ENCODE peak calls at places on chromosomes 12 and 14, in four cellular contexts. One of them, this sample, is unnamed.

GRCh38 chr14:70919774-70920173 is 12.5 kb downstream of the PCNX1 start:
- DNase-seq in thoracic aorta: no peak
- DNase-seq in fibroblast of lung: peak; percentile 73
- DNase-seq in ovary: no peak
- DNase-seq in this sample: no peak

GRCh38 chr12:53603196-53603595 is 23.0 kb downstream of the ATF7 start:
- DNase-seq in thoracic aorta: no peak
- DNase-seq in fibroblast of lung: no peak
- DNase-seq in ovary: no peak
- DNase-seq in this sample: no peak

GRCh38 chr12:122860854-122861585 is 25.8 kb downstream of the HIP1R start:
- DNase-seq in thoracic aorta: no peak
- DNase-seq in fibroblast of lung: no peak
- DNase-seq in ovary: no peak
- DNase-seq in this sample: no peak

GRCh38 chr12:23055004-23055403 is 430.0 kb downstream of the ETNK1 start:
- DNase-seq in thoracic aorta: no peak
- DNase-seq in fibroblast of lung: peak; percentile 15
- DNase-seq in ovary: no peak
- DNase-seq in this sample: no peak

GRCh38 chr12:94560416-94561221 is 89.7 kb downstream of the TMCC3 start:
- DNase-seq in thoracic aorta: no peak
- DNase-seq in fibroblast of lung: peak; percentile 85
- DNase-seq in ovary: no peak
- DNase-seq in this sample: no peak

GRCh38 chr14:54565236-54566151 is 1.4 kb upstream of the SAMD4A start:
- DNase-seq in thoracic aorta: peak; percentile 92
- DNase-seq in fibroblast of lung: peak; percentile 90
- DNase-seq in ovary: peak; percentile 96
- DNase-seq in this sample: peak; percentile 98

GRCh38 chr12:92412931-92413685 is 267.5 kb upstream of the BTG1 start:
- DNase-seq in thoracic aorta: no peak
- DNase-seq in fibroblast of lung: peak; percentile 37
- DNase-seq in ovary: no peak
- DNase-seq in this sample: no peak

GRCh38 chr14:51719970-51720369 is 68.3 kb downstream of the FRMD6 start:
- DNase-seq in thoracic aorta: no peak
- DNase-seq in fibroblast of lung: no peak
- DNase-seq in ovary: no peak
- DNase-seq in this sample: no peak

GRCh38 chr12:58757422-58757821 is 162.9 kb downstream of the LRIG3 start:
- DNase-seq in thoracic aorta: no peak
- DNase-seq in fibroblast of lung: peak; percentile 96
- DNase-seq in ovary: no peak
- DNase-seq in this sample: no peak

GRCh38 chr14:78319411-78319810 is 149.2 kb downstream of the NRXN3 start:
- DNase-seq in thoracic aorta: no peak
- DNase-seq in fibroblast of lung: no peak
- DNase-seq in ovary: no peak
- DNase-seq in this sample: no peak

GRCh38 chr14:104051092-104051813 is 34.2 kb upstream of the ASPG start:
- DNase-seq in thoracic aorta: no peak
- DNase-seq in fibroblast of lung: no peak
- DNase-seq in ovary: no peak
- DNase-seq in this sample: no peak

GRCh38 chr14:76836029-76836630 is 9.9 kb downstream of the LRRC74A start:
- DNase-seq in thoracic aorta: no peak
- DNase-seq in fibroblast of lung: no peak
- DNase-seq in ovary: peak; percentile 33
- DNase-seq in this sample: no peak

GRCh38 chr12:47715877-47716548 is 9.3 kb downstream of the ENDOU start:
- DNase-seq in thoracic aorta: no peak
- DNase-seq in fibroblast of lung: no peak
- DNase-seq in ovary: peak; percentile 70
- DNase-seq in this sample: no peak

GRCh38 chr12:48995061-48995879 is 3.9 kb downstream of the DDN start:
- DNase-seq in thoracic aorta: no peak
- DNase-seq in fibroblast of lung: peak; percentile 68
- DNase-seq in ovary: peak; percentile 69
- DNase-seq in this sample: peak; percentile 82

GRCh38 chr12:92396647-92397258 is 251.1 kb upstream of the BTG1 start:
- DNase-seq in thoracic aorta: no peak
- DNase-seq in fibroblast of lung: peak; percentile 69
- DNase-seq in ovary: no peak
- DNase-seq in this sample: no peak

GRCh38 chr12:14994610-14995009 is 21.8 kb downstream of the PDE6H start:
- DNase-seq in thoracic aorta: no peak
- DNase-seq in fibroblast of lung: peak; percentile 15
- DNase-seq in ovary: no peak
- DNase-seq in this sample: no peak

GRCh38 chr12:80186727-80187217 is 87.4 kb downstream of the OTOGL start:
- DNase-seq in thoracic aorta: peak; percentile 23
- DNase-seq in fibroblast of lung: peak; percentile 93
- DNase-seq in ovary: peak; percentile 55
- DNase-seq in this sample: peak; percentile 70

GRCh38 chr14:45199246-45199645 is 53.8 kb downstream of the MIS18BP1 start:
- DNase-seq in thoracic aorta: no peak
- DNase-seq in fibroblast of lung: peak; percentile 92
- DNase-seq in ovary: no peak
- DNase-seq in this sample: no peak

GRCh38 chr12:111505601-111506036 is 93.5 kb downstream of the ATXN2 start:
- DNase-seq in thoracic aorta: no peak
- DNase-seq in fibroblast of lung: peak; percentile 6
- DNase-seq in ovary: no peak
- DNase-seq in this sample: no peak

GRCh38 chr12:60257063-60257462 is 661.2 kb downstream of the SLC16A7 start:
- DNase-seq in thoracic aorta: no peak
- DNase-seq in fibroblast of lung: peak; percentile 87
- DNase-seq in ovary: no peak
- DNase-seq in this sample: no peak

GRCh38 chr14:54309615-54310014 is 87.2 kb upstream of the CDKN3 start:
- DNase-seq in thoracic aorta: no peak
- DNase-seq in fibroblast of lung: no peak
- DNase-seq in ovary: no peak
- DNase-seq in this sample: no peak

GRCh38 chr14:71668186-71668912 is 263.9 kb upstream of the RGS6 start:
- DNase-seq in thoracic aorta: no peak
- DNase-seq in fibroblast of lung: peak; percentile 74
- DNase-seq in ovary: no peak
- DNase-seq in this sample: no peak

GRCh38 chr12:51867796-51868428 is 19.4 kb upstream of the FIGNL2 start:
- DNase-seq in thoracic aorta: no peak
- DNase-seq in fibroblast of lung: no peak
- DNase-seq in ovary: no peak
- DNase-seq in this sample: no peak

GRCh38 chr12:88401153-88401552 is 179.1 kb downstream of the KITLG start:
- DNase-seq in thoracic aorta: no peak
- DNase-seq in fibroblast of lung: peak; percentile 36
- DNase-seq in ovary: no peak
- DNase-seq in this sample: no peak

GRCh38 chr12:112870267-112870980 is 36.3 kb upstream of the OAS1 start:
- DNase-seq in thoracic aorta: no peak
- DNase-seq in fibroblast of lung: no peak
- DNase-seq in ovary: no peak
- DNase-seq in this sample: no peak
- TF ChIP-seq CTCF in thoracic aorta: no peak
- TF ChIP-seq CTCF in fibroblast of lung: no peak
- TF ChIP-seq CTCF in ovary: no peak
- TF ChIP-seq CTCF in this sample: no peak

GRCh38 chr12:69610126-69610525 is 581 bp downstream of the LRRC10 start:
- DNase-seq in thoracic aorta: no peak
- DNase-seq in fibroblast of lung: no peak
- DNase-seq in ovary: no peak
- DNase-seq in this sample: no peak

GRCh38 chr12:69608114-69608513 is 2.6 kb downstream of the LRRC10 start:
- DNase-seq in thoracic aorta: no peak
- DNase-seq in fibroblast of lung: no peak
- DNase-seq in ovary: no peak
- DNase-seq in this sample: no peak

GRCh38 chr12:69616025-69616424 is 5.3 kb upstream of the LRRC10 start:
- DNase-seq in thoracic aorta: no peak
- DNase-seq in fibroblast of lung: no peak
- DNase-seq in ovary: no peak
- DNase-seq in this sample: no peak

GRCh38 chr12:69613351-69613750 is 2.6 kb upstream of the LRRC10 start:
- DNase-seq in thoracic aorta: no peak
- DNase-seq in fibroblast of lung: no peak
- DNase-seq in ovary: no peak
- DNase-seq in this sample: no peak

GRCh38 chr12:69610729-69611128 is at the start of gene LRRC10:
- DNase-seq in thoracic aorta: no peak
- DNase-seq in fibroblast of lung: no peak
- DNase-seq in ovary: no peak
- DNase-seq in this sample: no peak
- H3K4me3 ChIP-seq in thoracic aorta: no peak within 1 kb of the TSS
- H3K4me3 ChIP-seq in fibroblast of lung: no peak within 1 kb of the TSS
- H3K4me3 ChIP-seq in ovary: no peak within 1 kb of the TSS
- H3K4me3 ChIP-seq in this sample: no peak within 1 kb of the TSS

GRCh38 chr12:132263451-132264065 is 65.8 kb downstream of the GALNT9 start:
- DNase-seq in thoracic aorta: no peak
- DNase-seq in fibroblast of lung: no peak
- DNase-seq in ovary: no peak
- DNase-seq in this sample: no peak
- TF ChIP-seq CTCF in thoracic aorta: no peak
- TF ChIP-seq CTCF in fibroblast of lung: no peak
- TF ChIP-seq CTCF in ovary: no peak
- TF ChIP-seq CTCF in this sample: no peak

DNA sequence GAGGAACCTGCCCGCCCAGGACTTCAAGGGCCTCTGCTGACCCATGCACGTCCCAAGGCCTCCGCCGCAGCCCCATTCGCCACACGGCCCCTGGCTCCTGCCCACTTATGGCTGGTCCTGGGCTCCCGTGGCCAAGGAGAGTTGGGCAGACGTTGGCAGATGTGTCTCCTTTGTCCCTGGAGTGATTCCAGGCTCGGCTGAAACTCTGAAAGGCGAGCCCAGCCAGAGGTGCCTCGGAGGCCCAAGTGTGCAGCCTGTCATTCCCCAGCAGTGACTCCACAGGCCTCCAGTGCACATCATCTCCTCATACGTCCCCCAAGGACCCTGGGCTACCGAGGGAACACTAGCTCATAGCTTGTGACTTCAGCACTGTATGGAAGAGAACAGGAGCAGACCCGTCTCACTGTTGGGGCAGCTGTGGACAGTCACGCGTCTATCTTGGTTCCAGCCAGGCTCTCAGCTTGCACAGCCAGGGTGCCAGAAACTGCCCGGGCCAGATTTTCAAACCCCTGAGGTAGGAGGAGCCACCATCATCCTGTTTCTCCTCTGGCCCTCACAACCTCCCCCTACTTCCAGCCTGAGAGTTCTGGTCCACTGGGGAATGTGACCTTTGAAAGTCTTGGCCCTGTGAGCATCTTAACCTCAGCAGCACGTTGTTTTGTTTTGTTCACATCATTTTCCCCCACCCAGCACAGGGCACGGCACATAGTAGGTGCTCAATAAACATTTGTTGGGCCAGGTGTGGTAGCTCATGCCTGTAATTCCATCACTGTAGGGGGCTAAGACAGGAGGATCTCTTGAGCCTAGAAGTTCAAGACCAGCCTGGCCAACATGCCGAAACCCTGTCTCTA is 50.2 kb downstream of the PSMA6 start:
- DNase-seq in thoracic aorta: peak; percentile 60
- DNase-seq in fibroblast of lung: peak; percentile 43
- DNase-seq in ovary: peak; percentile 50
- DNase-seq in this sample: peak; percentile 96
- H3K4me3 ChIP-seq in thoracic aorta: peak overlapping the region; percentile 68
- H3K4me3 ChIP-seq in fibroblast of lung: no peak overlapping the region
- H3K4me3 ChIP-seq in ovary: peak overlapping the region; percentile 3
- H3K4me3 ChIP-seq in this sample: peak overlapping the region; percentile 48